ENCODE peak calls at places on chromosomes 5 and 9, in six cellular contexts. O, P, Y, D, R and X are unnamed samples.

GRCh38 chr9:134634667-134635230 is 6.9 kb upstream of the COL5A1 start:
- DNase-seq in R (no peak), P (no peak), D (no peak), O (peak), Y (no peak), X (no peak)

GRCh38 chr5:116658141-116658540 is 83.5 kb upstream of the SEMA6A start:
- DNase-seq in Y (no peak), R (no peak), P (no peak), D (no peak), O (no peak), X (no peak)

GRCh38 chr5:58074717-58075116 is 385.2 kb downstream of the PLK2 start:
- DNase-seq in D (no peak), Y (no peak), R (no peak), O (no peak), P (no peak), X (no peak)

GRCh38 chr5:133113331-133114061 is 61.7 kb downstream of the HSPA4 start:
- DNase-seq in P (peak), D (peak), Y (no peak), O (no peak), R (no peak), X (no peak)

GRCh38 chr9:129483467-129484324 is 137.2 kb downstream of the C9orf50 start:
- DNase-seq in P (no peak), O (no peak), D (no peak), Y (peak), R (no peak), X (no peak)

GRCh38 chr5:66284588-66285342 is 140.7 kb downstream of the SREK1 start:
- DNase-seq in Y (no peak), O (no peak), R (no peak), P (no peak), D (no peak), X (no peak)

GRCh38 chr5:392431-392988 is 50.5 kb upstream of the EXOC3 start:
- DNase-seq in D (no peak), O (peak), Y (peak), P (no peak), R (peak), X (peak)

GRCh38 chr5:94181940-94182339 is 436.5 kb downstream of the KIAA0825 start:
- DNase-seq in D (no peak), P (no peak), R (no peak), Y (no peak), O (peak), X (no peak)

GRCh38 chr5:42951847-42952411 is 88.2 kb downstream of the ANXA2R start:
- DNase-seq in R (peak), D (no peak), O (no peak), Y (no peak), P (no peak), X (peak)

GRCh38 chr9:133144142-133144886 is 19.4 kb downstream of the GBGT1 start:
- DNase-seq in O (peak), R (peak), Y (peak), D (no peak), P (no peak), X (peak)

GRCh38 chr9:109705515-109705914 is 74.5 kb upstream of the PALM2AKAP2 start:
- DNase-seq in R (no peak), O (no peak), Y (peak), D (no peak), P (no peak), X (no peak)

GRCh38 chr5:9445989-9446388 is 99.9 kb downstream of the SEMA5A start:
- DNase-seq in D (no peak), P (no peak), R (no peak), Y (no peak), O (no peak), X (no peak)

GRCh38 chr9:121703014-121703734 is 51.7 kb downstream of the DAB2IP start:
- DNase-seq in R (no peak), D (no peak), P (no peak), O (no peak), Y (no peak), X (no peak)

GRCh38 chr5:79357401-79357800 is 121.5 kb downstream of the JMY start:
- DNase-seq in D (no peak), P (no peak), Y (no peak), R (no peak), O (no peak), X (no peak)

GRCh38 chr5:69029292-69029691 is 64.5 kb upstream of the SLC30A5 start:
- DNase-seq in R (no peak), Y (no peak), P (no peak), D (no peak), O (no peak), X (peak)

GRCh38 chr5:69033690-69034089 is 60.1 kb upstream of the SLC30A5 start:
- DNase-seq in R (no peak), P (no peak), O (no peak), D (no peak), Y (peak), X (no peak)

GRCh38 chr5:69030663-69031062 is 63.2 kb upstream of the SLC30A5 start:
- DNase-seq in D (no peak), P (no peak), O (no peak), Y (no peak), R (no peak), X (no peak)

GRCh38 chr5:69035665-69036064 is 58.1 kb upstream of the SLC30A5 start:
- DNase-seq in P (no peak), O (no peak), D (no peak), R (no peak), Y (no peak), X (no peak)

GRCh38 chr5:69032009-69032408 is 61.8 kb upstream of the SLC30A5 start:
- DNase-seq in D (no peak), P (no peak), Y (no peak), R (no peak), O (no peak), X (no peak)
- TF ChIP-seq CTCF in D (no peak), P (no peak), Y (peak), R (no peak), O (peak), X (no peak)

DNA sequence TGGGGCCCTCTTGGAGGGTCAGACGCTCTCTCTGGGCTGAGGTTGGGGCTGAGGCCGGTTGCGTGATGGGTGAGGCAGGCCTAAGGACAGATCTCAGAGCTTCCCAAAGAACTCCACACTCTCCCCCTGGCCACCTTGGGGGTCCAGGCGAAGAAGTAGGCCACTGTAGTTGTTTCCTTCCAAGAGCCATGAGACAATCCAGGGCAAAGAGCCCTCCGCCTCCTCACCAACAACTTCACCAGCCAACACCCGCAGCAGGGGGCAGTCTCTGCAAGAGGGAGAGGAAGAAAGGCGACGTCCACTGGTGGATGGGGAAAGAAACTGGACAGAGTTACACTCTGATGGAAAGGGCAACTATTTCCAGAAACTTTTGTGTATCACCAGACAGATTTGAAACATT is 10.7 kb downstream of the SLC35A4 start:
- DNase-seq in Y (peak), R (no peak), P (no peak), O (peak), D (no peak), X (no peak)
- TF ChIP-seq CTCF in Y (peak), R (no peak), P (peak), O (peak), D (peak), X (no peak)

GRCh38 chr9:114089206-114089840 is 9.8 kb downstream of the KIF12 start:
- DNase-seq in O (no peak), R (peak), Y (no peak), P (no peak), D (no peak), X (no peak)
- TF ChIP-seq CTCF in O (no peak), R (no peak), Y (no peak), P (no peak), D (no peak), X (no peak)

GRCh38 chr5:3913264-3913663 is 317.6 kb downstream of the IRX1 start:
- DNase-seq in O (no peak), P (no peak), R (no peak), Y (no peak), D (no peak), X (no peak)
- TF ChIP-seq CTCF in O (no peak), P (no peak), R (no peak), Y (no peak), D (no peak), X (no peak)

DNA sequence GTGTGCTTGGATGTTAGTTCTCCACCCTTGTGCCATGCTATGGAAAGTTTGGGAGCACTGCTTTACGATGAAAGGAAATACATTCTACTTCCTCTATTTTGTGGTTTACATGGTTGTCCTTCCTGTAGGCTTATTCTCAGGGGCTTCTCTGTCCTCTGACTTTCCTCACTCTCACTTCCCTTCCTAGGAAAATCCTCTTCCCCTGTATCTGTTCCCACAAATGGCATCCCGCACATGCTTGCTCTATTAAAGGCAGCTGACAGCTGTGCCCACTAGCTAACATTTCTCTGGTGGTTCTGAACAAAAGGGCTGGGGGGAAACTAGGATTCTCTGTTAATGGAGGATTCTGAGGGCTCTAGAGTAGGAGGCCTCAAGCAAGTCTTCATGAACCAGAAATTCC is 52.4 kb downstream of the FAM170A start:
- DNase-seq in P (no peak), Y (no peak), D (no peak), R (no peak), O (no peak), X (no peak)
- TF ChIP-seq CTCF in P (no peak), Y (no peak), D (no peak), R (no peak), O (no peak), X (no peak)

GRCh38 chr9:89945133-89945532 is 340.3 kb downstream of the GADD45G start:
- DNase-seq in Y (no peak), R (no peak), O (peak), P (no peak), D (no peak), X (no peak)
- TF ChIP-seq CTCF in Y (peak), R (no peak), O (peak), P (peak), D (no peak), X (no peak)